ENCODE peak calls at places on chromosomes 4 and X, in eight cellular contexts. T is A549, K is epithelial cell of esophagus, A is cardiac fibroblast, Z is fibroblast of the aortic adventitia, C is GM23248, V is body of pancreas, E is left ventricle myocardium inferior. J is an unnamed sample.

GRCh38 chr4:8350841-8351461 is 81.4 kb downstream of the HTRA3 start:
- DNase-seq in Z (no peak), A (no peak), E (no peak), T (no peak), V (no peak), K (no peak), C (no peak), J (no peak)

GRCh38 chr4:152981842-152982241 is 45.7 kb downstream of the FHDC1 start:
- DNase-seq in V (no peak), C (no peak), K (no peak), T (no peak), Z (no peak), A (no peak), E (no peak), J (no peak)

GRCh38 chrX:2500681-2501151 is at the start of the genes DHRSX and ZBED1:
- DNase-seq in V (peak), E (peak), Z (no peak), K (peak), C (peak), A (peak), T (peak), J (no peak)

GRCh38 chr4:68960294-68961163 is 8.9 kb upstream of the UGT2A3 start:
- DNase-seq in E (no peak), K (no peak), V (no peak), C (no peak), T (no peak), Z (peak), A (no peak), J (no peak)

GRCh38 chr4:24488399-24489164 is 95.8 kb downstream of the DHX15 start:
- DNase-seq in E (peak), C (peak), A (peak), K (peak), V (peak), Z (peak), T (peak), J (peak)

GRCh38 chr4:163606885-163607284 is 112.4 kb downstream of the TMA16 start:
- DNase-seq in T (no peak), E (no peak), K (no peak), Z (no peak), C (no peak), V (no peak), A (no peak), J (no peak)

GRCh38 chrX:45524296-45524695 is 323.6 kb upstream of the DIPK2B start:
- DNase-seq in K (peak), V (no peak), Z (peak), C (no peak), A (peak), E (no peak), T (no peak), J (no peak)

GRCh38 chr4:178138491-178138890 is 696.3 kb upstream of the AGA start:
- DNase-seq in Z (no peak), C (no peak), E (no peak), T (no peak), V (no peak), A (no peak), K (no peak), J (no peak)

GRCh38 chr4:150849016-150849415 is 166.1 kb downstream of the LRBA start:
- DNase-seq in Z (no peak), C (no peak), A (no peak), T (no peak), E (no peak), K (peak), V (no peak), J (no peak)

GRCh38 chr4:110589297-110589696 is 33.6 kb downstream of the PITX2 start:
- DNase-seq in C (peak), V (no peak), E (no peak), Z (peak), A (no peak), T (no peak), K (no peak), J (no peak)

GRCh38 chr4:151921811-151922210 is 161.0 kb upstream of the GATB start:
- DNase-seq in V (no peak), C (peak), Z (peak), K (peak), A (peak), E (no peak), T (no peak), J (no peak)

GRCh38 chrX:66677430-66677829 is 38.6 kb upstream of the EDA2R start:
- DNase-seq in C (peak), A (peak), Z (peak), K (peak), T (no peak), V (no peak), E (no peak), J (no peak)

GRCh38 chr4:142331646-142332045 is 514.5 kb downstream of the INPP4B start:
- DNase-seq in C (no peak), K (no peak), V (no peak), E (no peak), Z (peak), T (no peak), A (peak), J (no peak)

GRCh38 chrX:71282514-71283408 is 674 bp upstream of the NONO start:
- DNase-seq in C (peak), Z (no peak), A (peak), K (peak), E (no peak), V (no peak), T (peak), J (no peak)

GRCh38 chr4:46550471-46550870 is 160.5 kb upstream of the GABRA2 start:
- DNase-seq in V (no peak), A (no peak), Z (no peak), K (no peak), E (no peak), T (no peak), C (no peak), J (no peak)

GRCh38 chr4:142671516-142671915 is 174.6 kb downstream of the INPP4B start:
- DNase-seq in Z (no peak), T (no peak), K (no peak), C (no peak), A (peak), E (no peak), V (no peak), J (no peak)

GRCh38 chr4:175947117-175947722 is 118.4 kb upstream of the WDR17 start:
- DNase-seq in E (no peak), T (peak), Z (peak), A (peak), K (peak), C (peak), V (no peak), J (no peak)

GRCh38 chrX:95974885-95975284 is 709.8 kb upstream of the DIAPH2 start:
- DNase-seq in E (no peak), K (peak), V (no peak), Z (no peak), A (no peak), C (no peak), T (no peak), J (no peak)

GRCh38 chr4:182975806-182976205 is 58.6 kb upstream of the DCTD start:
- DNase-seq in K (peak), E (no peak), C (peak), Z (peak), V (no peak), T (peak), A (peak), J (no peak)

GRCh38 chr4:105434940-105435339 is 38.9 kb downstream of the PPA2 start:
- DNase-seq in K (no peak), A (no peak), T (no peak), C (no peak), Z (no peak), E (no peak), V (no peak), J (no peak)

GRCh38 chr4:125520258-125520990 is 205.7 kb downstream of the FAT4 start:
- DNase-seq in C (no peak), T (no peak), A (peak), Z (peak), V (no peak), K (no peak), E (no peak), J (no peak)

GRCh38 chrX:57285001-57285400 is 1.5 kb upstream of the FAAH2 start:
- DNase-seq in E (no peak), V (no peak), T (no peak), C (no peak), Z (no peak), K (peak), A (no peak), J (no peak)

GRCh38 chr4:12409507-12410190 is 981.0 kb upstream of the HS3ST1 start:
- DNase-seq in C (no peak), E (no peak), K (peak), Z (peak), V (no peak), T (no peak), A (peak), J (no peak)

GRCh38 chr4:157961591-157961990 is 211.2 kb downstream of the GASK1B start:
- DNase-seq in T (no peak), E (no peak), V (no peak), K (no peak), C (no peak), A (peak), Z (peak), J (no peak)

GRCh38 chr4:105273230-105273629 is 126.6 kb downstream of the TET2 start:
- DNase-seq in E (no peak), T (no peak), V (no peak), Z (no peak), K (no peak), A (no peak), C (no peak), J (no peak)

GRCh38 chr4:15451866-15452765 is 17.6 kb upstream of the CC2D2A start:
- DNase-seq in K (peak), T (peak), Z (peak), V (no peak), E (no peak), C (peak), A (peak), J (no peak)

GRCh38 chrX:150765237-150765636 is 72.0 kb downstream of the MTMR1 start:
- DNase-seq in V (no peak), A (no peak), K (no peak), Z (no peak), C (no peak), E (no peak), T (no peak), J (no peak)

GRCh38 chr4:25078523-25078922 is 47.8 kb upstream of the LGI2 start:
- DNase-seq in T (no peak), C (no peak), V (no peak), E (no peak), K (no peak), Z (no peak), A (no peak), J (no peak)

GRCh38 chr4:183190900-183191527 is 92.0 kb downstream of the WWC2 start:
- DNase-seq in V (no peak), A (no peak), Z (no peak), E (no peak), K (no peak), T (no peak), C (no peak), J (no peak)

GRCh38 chrX:107715331-107716044 is 60.1 kb downstream of the TSC22D3 start:
- DNase-seq in K (peak), V (no peak), E (no peak), T (no peak), C (peak), Z (peak), A (peak), J (no peak)

GRCh38 chrX:2629316-2630168 is 61.6 kb upstream of the CD99 start:
- DNase-seq in E (no peak), Z (no peak), T (peak), V (no peak), K (no peak), C (no peak), A (no peak), J (no peak)

GRCh38 chr4:172392741-172393140 is 579.5 kb downstream of the GALNTL6 start:
- DNase-seq in T (no peak), V (no peak), C (no peak), Z (no peak), A (no peak), E (no peak), K (no peak), J (no peak)

GRCh38 chr4:26723216-26723615 is 137.4 kb upstream of the STIM2 start:
- DNase-seq in V (no peak), K (no peak), T (no peak), E (no peak), A (no peak), Z (no peak), C (no peak), J (no peak)

GRCh38 chr4:154616731-154617130 is 4.3 kb upstream of the FGG start:
- DNase-seq in A (no peak), V (no peak), C (no peak), Z (no peak), K (no peak), E (no peak), T (no peak), J (no peak)

DNA sequence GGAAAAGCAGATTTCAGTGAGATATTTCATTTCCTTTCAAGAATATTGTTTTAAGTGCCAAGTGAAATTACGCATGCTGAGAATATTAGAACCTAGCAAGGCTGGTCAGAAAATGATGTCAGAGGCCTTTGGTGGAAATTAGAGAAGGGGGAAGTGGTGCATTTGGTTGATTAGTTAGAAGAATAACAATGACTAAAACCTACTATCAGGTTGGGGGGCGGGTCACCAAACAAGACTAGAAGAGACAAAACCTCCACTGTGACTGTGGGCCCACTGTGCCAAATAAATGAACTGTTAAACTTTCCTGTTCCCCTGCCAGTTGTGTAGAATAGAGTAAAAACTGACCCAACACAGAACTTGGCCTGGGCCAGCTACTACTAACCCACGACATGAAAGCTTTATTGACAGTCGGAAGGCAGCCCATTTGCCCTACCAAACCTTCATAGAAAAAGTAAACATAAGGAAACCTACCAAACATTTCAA is 2.9 kb downstream of the RAPGEF2 start:
- DNase-seq in K (peak), A (peak), E (no peak), Z (peak), C (peak), T (no peak), V (peak), J (no peak)
- H3K4me3 ChIP-seq in K (peak), A (no peak), E (peak), Z (peak), C (peak), T (no peak), V (no peak), J (peak)

GRCh38 chr4:92091335-92091734 is 212.4 kb upstream of the GRID2 start:
- DNase-seq in E (no peak), C (peak), A (no peak), V (peak), T (peak), K (no peak), Z (no peak), J (no peak)

GRCh38 chr4:92090887-92091286 is 212.9 kb upstream of the GRID2 start:
- DNase-seq in V (no peak), Z (no peak), K (no peak), C (no peak), A (no peak), T (no peak), E (no peak), J (no peak)
- H3K4me3 ChIP-seq in V (no peak), Z (no peak), K (no peak), C (peak), A (no peak), T (no peak), E (no peak), J (no peak)

GRCh38 chr4:148445071-148445902 is 3.1 kb upstream of the NR3C2 start:
- DNase-seq in V (peak), T (no peak), K (no peak), C (peak), E (peak), A (no peak), Z (no peak), J (peak)

GRCh38 chr4:148443550-148444295 is 1.5 kb upstream of the NR3C2 start:
- DNase-seq in K (peak), T (no peak), C (peak), V (peak), Z (no peak), E (peak), A (no peak), J (peak)

GRCh38 chr4:148445903-148446261 is 3.7 kb upstream of the NR3C2 start:
- DNase-seq in T (no peak), V (no peak), Z (no peak), C (no peak), K (no peak), E (no peak), A (no peak), J (no peak)

GRCh38 chr4:148442830-148443549 is 776 bp upstream of the NR3C2 start:
- DNase-seq in T (no peak), K (no peak), Z (peak), V (no peak), A (no peak), C (no peak), E (peak), J (no peak)

DNA sequence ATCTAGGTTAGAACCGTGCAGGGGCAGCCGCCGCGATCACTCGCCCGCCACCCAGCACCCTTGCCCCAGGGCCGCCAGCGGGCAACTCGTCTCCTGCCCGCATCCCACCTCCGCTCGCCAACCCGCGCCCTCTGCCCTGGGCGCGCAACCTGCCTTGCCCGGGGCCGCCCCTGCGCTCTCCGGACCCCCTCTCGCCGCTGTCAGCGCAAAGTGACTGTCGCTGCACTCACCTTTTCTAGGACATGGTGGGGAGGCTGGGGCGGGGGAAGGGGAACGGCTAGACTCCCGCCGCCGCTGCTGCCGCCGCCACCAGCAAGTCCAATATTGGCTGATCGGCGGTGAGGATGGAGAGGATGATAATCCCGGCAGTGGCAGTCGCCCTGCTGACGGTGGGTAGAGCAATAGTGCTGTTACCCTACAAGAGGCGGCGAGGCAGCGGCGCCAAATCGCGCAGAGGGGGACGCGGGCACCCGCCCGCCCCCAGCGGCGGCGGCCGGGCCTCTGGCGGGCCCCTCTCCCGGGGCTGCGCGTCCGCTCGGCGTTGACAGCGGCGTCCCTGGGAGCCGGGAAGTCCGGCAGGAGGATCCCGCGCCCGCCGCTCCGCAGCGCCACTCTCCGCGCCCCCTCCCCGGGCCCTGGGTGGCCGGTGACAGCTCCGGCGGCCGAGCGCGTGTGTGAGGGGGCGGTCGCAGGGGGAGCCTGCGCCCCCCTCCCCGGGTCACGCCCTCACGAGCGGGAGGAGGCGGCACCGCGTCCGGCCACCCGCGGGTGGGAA is 2.3 kb upstream of the NR3C2 start:
- DNase-seq in V (peak), T (no peak), K (no peak), Z (no peak), A (no peak), C (peak), E (peak), J (peak)
- H3K4me3 ChIP-seq in V (peak), T (peak), K (peak), Z (peak), A (peak), C (peak), E (peak), J (peak)

GRCh38 chr4:56405016-56405415 is 17.7 kb upstream of the AASDH start:
- DNase-seq in A (no peak), C (no peak), E (no peak), V (no peak), K (no peak), Z (no peak), T (no peak), J (no peak)

GRCh38 chr4:56408978-56409377 is 21.7 kb upstream of the AASDH start:
- DNase-seq in K (no peak), Z (no peak), V (no peak), E (no peak), C (no peak), A (no peak), T (no peak), J (no peak)

GRCh38 chr4:56414135-56414675 is 21.2 kb downstream of the PPAT start:
- DNase-seq in T (no peak), K (no peak), V (no peak), E (no peak), A (peak), Z (peak), C (peak), J (no peak)

GRCh38 chr4:56406151-56406550 is 18.9 kb upstream of the AASDH start:
- DNase-seq in C (no peak), Z (no peak), A (no peak), K (no peak), V (no peak), T (no peak), E (no peak), J (no peak)

DNA sequence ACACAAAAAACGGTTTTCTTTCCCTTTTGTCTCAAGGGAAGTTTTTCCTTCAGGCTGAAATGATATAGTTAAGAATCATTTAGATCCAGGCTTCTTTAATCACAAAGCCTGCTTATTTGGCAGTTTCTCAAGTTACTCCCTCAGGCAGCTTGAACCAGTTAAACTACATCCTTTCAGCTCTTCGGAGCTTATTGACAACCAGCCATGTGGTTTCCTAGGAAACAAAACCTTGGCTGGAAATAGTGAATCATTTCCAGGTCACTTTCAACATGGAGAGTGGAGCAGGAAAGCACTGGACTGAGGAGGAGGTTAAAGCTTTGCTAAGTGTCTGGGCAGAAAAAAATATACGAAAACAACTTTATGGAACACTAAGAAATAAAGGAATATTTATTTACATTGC is 23.0 kb upstream of the AASDH start:
- DNase-seq in Z (peak), V (peak), K (peak), C (peak), E (no peak), T (peak), A (peak), J (peak)
- H3K4me3 ChIP-seq in Z (peak), V (no peak), K (peak), C (peak), E (peak), T (no peak), A (peak), J (no peak)

GRCh38 chr4:2256156-2256731 is 5.7 kb downstream of the MXD4 start:
- DNase-seq in E (peak), K (no peak), C (no peak), Z (no peak), T (no peak), A (no peak), V (peak), J (peak)
- H3K4me3 ChIP-seq in E (peak), K (no peak), C (no peak), Z (no peak), T (no peak), A (no peak), V (no peak), J (no peak)